ENCODE peak calls at places on chromosomes 5 and 9, in five cellular contexts. E is body of pancreas, X is AG10803, P is cardiac muscle cell, B is K562. U is an unnamed sample.

GRCh38 chr5:146042628-146043279 is 62.6 kb downstream of the PLAC8L1 start:
- DNase-seq in P (peak; percentile 61), X (peak; percentile 57), E (no peak), B (peak; percentile 78), U (no peak)

GRCh38 chr5:83548556-83548955 is 77.0 kb downstream of the VCAN start:
- DNase-seq in X (peak; percentile 95), P (peak; percentile 77), E (no peak), B (no peak), U (no peak)

GRCh38 chr9:31304576-31304975 is 1079.9 kb upstream of the ACO1 start:
- DNase-seq in E (no peak), P (peak; percentile 89), X (peak; percentile 34), B (no peak), U (peak; percentile 65)

GRCh38 chr5:99060306-99061261 is 131.8 kb upstream of the CHD1 start:
- DNase-seq in X (peak; percentile 59), E (peak; percentile 82), P (peak; percentile 78), B (peak; percentile 65), U (peak; percentile 86)

GRCh38 chr5:128254789-128255188 is 171.2 kb downstream of the SLC12A2 start:
- DNase-seq in X (no peak), E (no peak), B (no peak), P (peak; percentile 49), U (no peak)

GRCh38 chr9:17627641-17628040 is 48.8 kb downstream of the SH3GL2 start:
- DNase-seq in B (no peak), E (no peak), X (no peak), P (no peak), U (no peak)

GRCh38 chr5:141694479-141694878 is 12.4 kb upstream of the ARAP3 start:
- DNase-seq in P (no peak), E (no peak), X (no peak), B (no peak), U (no peak)

GRCh38 chr5:127293373-127293772 is 2.8 kb downstream of the MEGF10 start:
- DNase-seq in E (no peak), P (no peak), B (no peak), X (no peak), U (no peak)

GRCh38 chr5:77658662-77659061 is 20.1 kb upstream of the OTP start:
- DNase-seq in E (no peak), P (no peak), X (no peak), B (no peak), U (no peak)

GRCh38 chr9:22040760-22041159 is 31.7 kb upstream of the CDKN2B start:
- DNase-seq in E (no peak), B (no peak), X (peak; percentile 82), P (peak; percentile 51), U (peak; percentile 82)

GRCh38 chr5:35487255-35488035 is 130.2 kb upstream of the SPEF2 start:
- DNase-seq in X (peak; percentile 30), E (no peak), B (no peak), P (peak; percentile 6), U (no peak)

GRCh38 chr5:78243639-78244038 is 50.9 kb downstream of the AP3B1 start:
- DNase-seq in P (peak; percentile 79), B (no peak), X (peak; percentile 51), E (no peak), U (peak; percentile 43)

GRCh38 chr5:87899109-87900100 is 369.2 kb downstream of the TMEM161B start:
- DNase-seq in X (no peak), E (no peak), P (no peak), B (no peak), U (peak; percentile 8)

GRCh38 chr5:430214-430925 is 12.6 kb upstream of the EXOC3 start:
- DNase-seq in E (no peak), X (no peak), B (no peak), P (no peak), U (no peak)

GRCh38 chr9:130824616-130825015 is 10.4 kb upstream of the ABL1 start:
- DNase-seq in B (peak; percentile 72), E (no peak), P (no peak), X (no peak), U (peak; percentile 45)

GRCh38 chr5:1011226-1011631 is 2.6 kb downstream of the NKD2 start:
- DNase-seq in B (peak; percentile 82), X (no peak), P (peak; percentile 28), E (peak; percentile 64), U (no peak)

GRCh38 chr5:113153512-113154097 is 177.0 kb downstream of the DCP2 start:
- DNase-seq in E (no peak), X (peak; percentile 63), B (no peak), P (no peak), U (peak; percentile 82)

GRCh38 chr9:127803507-127804352 is 1.0 kb downstream of the FPGS start:
- DNase-seq in E (no peak), X (peak; percentile 58), P (peak; percentile 45), B (no peak), U (peak; percentile 49)

GRCh38 chr9:14433841-14434511 is 120.0 kb upstream of the NFIB start:
- DNase-seq in E (peak; percentile 25), X (peak; percentile 63), B (no peak), P (peak; percentile 86), U (peak; percentile 79)

GRCh38 chr9:124858330-124859046 is 3.3 kb downstream of the RPL35 start:
- DNase-seq in X (no peak), E (no peak), B (no peak), P (no peak), U (no peak)
- TF ChIP-seq CTCF in X (peak; percentile 8), E (no peak), B (peak; percentile 10), P (no peak), U (no peak)

GRCh38 chr5:159102294-159102934 is 2.7 kb upstream of the EBF1 start:
- DNase-seq in P (no peak), X (peak; percentile 40), E (no peak), B (no peak), U (no peak)

GRCh38 chr5:159105318-159106053 is 5.8 kb upstream of the EBF1 start:
- DNase-seq in E (no peak), P (no peak), X (no peak), B (no peak), U (no peak)

GRCh38 chr5:159103086-159103485 is 3.4 kb upstream of the EBF1 start:
- DNase-seq in P (no peak), B (no peak), E (no peak), X (no peak), U (no peak)

GRCh38 chr5:159104759-159105317 is 5.1 kb upstream of the EBF1 start:
- DNase-seq in E (no peak), X (no peak), P (no peak), B (no peak), U (no peak)

GRCh38 chr5:159104058-159104651 is 4.4 kb upstream of the EBF1 start:
- DNase-seq in P (peak; percentile 46), B (peak; percentile 30), E (no peak), X (peak; percentile 19), U (peak; percentile 30)
- H3K4me3 ChIP-seq in P (peak overlapping the region; percentile 19), B (no peak overlapping the region), E (no peak overlapping the region), X (no peak overlapping the region), U (no peak overlapping the region)

GRCh38 chr9:33721674-33722358 is 73.5 kb upstream of the PRSS3 start:
- DNase-seq in E (peak; percentile 93), P (peak; percentile 88), X (peak; percentile 69), B (peak; percentile 65), U (peak; percentile 48)
- TF ChIP-seq CTCF in E (peak; percentile 100), P (peak; percentile 96), X (peak; percentile 100), B (peak; percentile 100), U (peak; percentile 95)

GRCh38 chr9:136052433-136052880 is 42.6 kb downstream of the NACC2 start:
- DNase-seq in B (no peak), P (no peak), E (peak; percentile 44), X (peak; percentile 60), U (no peak)

GRCh38 chr9:136054146-136054545 is 40.9 kb downstream of the NACC2 start:
- DNase-seq in E (no peak), P (no peak), X (no peak), B (no peak), U (no peak)

GRCh38 chr9:136054798-136055714 is 40.0 kb downstream of the NACC2 start:
- DNase-seq in E (no peak), B (no peak), X (no peak), P (no peak), U (no peak)

GRCh38 chr9:136052991-136053756 is 41.9 kb downstream of the NACC2 start:
- DNase-seq in B (no peak), E (no peak), X (peak; percentile 21), P (no peak), U (no peak)

GRCh38 chr9:136053757-136054142 is 41.3 kb downstream of the NACC2 start:
- DNase-seq in E (no peak), P (no peak), X (no peak), B (no peak), U (no peak)
- H3K4me3 ChIP-seq in E (no peak overlapping the region), P (no peak overlapping the region), X (no peak overlapping the region), B (no peak overlapping the region), U (no peak overlapping the region)

GRCh38 chr9:91090132-91090410 is 271.6 kb downstream of the AUH start:
- DNase-seq in X (no peak), E (no peak), P (no peak), B (no peak), U (no peak)

GRCh38 chr9:91092214-91092613 is 269.5 kb downstream of the AUH start:
- DNase-seq in X (no peak), P (no peak), E (no peak), B (no peak), U (no peak)

GRCh38 chr9:91086657-91087563 is 274.8 kb downstream of the AUH start:
- DNase-seq in P (peak; percentile 48), E (no peak), X (no peak), B (no peak), U (no peak)

GRCh38 chr9:91085499-91086291 is 276.0 kb downstream of the AUH start:
- DNase-seq in B (no peak), X (no peak), P (peak; percentile 19), E (no peak), U (no peak)

DNA sequence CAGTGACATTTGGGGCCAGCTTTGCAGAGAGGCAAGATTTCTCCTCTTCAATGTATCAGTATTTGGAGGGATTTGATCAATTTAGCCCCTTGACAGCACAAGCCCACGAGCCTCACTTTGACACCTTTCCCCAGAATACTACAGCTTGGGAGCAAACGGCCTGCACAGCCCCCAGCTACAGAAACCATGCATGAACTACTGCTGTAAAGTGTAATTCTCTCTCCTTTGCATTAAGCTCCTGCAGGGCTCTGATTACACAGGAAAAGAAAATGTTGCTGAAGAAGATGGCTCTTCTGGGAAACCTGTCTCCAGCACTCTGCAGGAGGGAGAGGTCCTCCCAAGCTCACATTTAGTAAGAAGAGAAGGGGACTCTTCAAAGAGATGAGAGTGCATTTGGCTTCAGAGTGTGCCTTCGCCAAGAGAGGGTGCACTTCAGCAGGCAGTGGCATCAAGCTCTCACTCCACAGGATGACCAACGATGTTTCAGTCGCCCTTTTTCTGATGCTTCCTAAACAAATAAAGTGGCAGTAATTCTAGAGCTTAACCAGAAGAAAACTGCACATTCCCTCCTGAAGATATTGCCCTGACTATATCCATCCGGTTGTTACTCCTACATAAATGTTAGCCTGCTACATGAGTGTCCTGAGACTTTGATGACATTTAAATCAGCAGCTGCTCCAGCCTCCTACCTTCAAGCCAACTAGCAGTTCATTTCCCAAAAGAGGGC is 272.1 kb downstream of the AUH start:
- DNase-seq in X (peak; percentile 71), E (no peak), B (peak; percentile 13), P (peak; percentile 71), U (peak; percentile 67)
- TF ChIP-seq CTCF in X (peak; percentile 75), E (peak; percentile 39), B (peak; percentile 70), P (peak; percentile 50), U (peak; percentile 56)

GRCh38 chr9:12794024-12794799 is 19.4 kb downstream of the LURAP1L start:
- DNase-seq in X (peak; percentile 74), E (no peak), B (no peak), P (peak; percentile 64), U (peak; percentile 75)
- H3K4me3 ChIP-seq in X (no peak overlapping the region), E (no peak overlapping the region), B (no peak overlapping the region), P (no peak overlapping the region), U (no peak overlapping the region)

GRCh38 chr5:108387756-108388155 is 5.9 kb upstream of the FBXL17 start:
- DNase-seq in B (no peak), P (no peak), E (no peak), X (no peak), U (no peak)
- TF ChIP-seq CTCF in B (no peak), P (no peak), E (no peak), X (no peak), U (no peak)

U was measured in foreskin fibroblast.